ENCODE peak calls at places on chromosome 20, in ten cellular contexts. Q, W, X, C, V, D, K, A, B and I are unnamed samples.

GRCh38 chr20:56323656-56324055 is 35.1 kb upstream of the FAM210B start:
- DNase-seq in V (no peak), A (no peak), C (no peak), X (no peak), Q (no peak), D (no peak), K (no peak), W (no peak), B (no peak), I (no peak)

GRCh38 chr20:59933296-59933848 is at the start of gene SYCP2:
- DNase-seq in Q (peak; percentile 56), W (no peak), K (no peak), A (no peak), X (peak; percentile 64), C (peak; percentile 61), D (peak; percentile 47), B (peak; percentile 69), V (peak; percentile 40), I (no peak)

GRCh38 chr20:24747881-24748595 is 201.0 kb upstream of the CST7 start:
- DNase-seq in A (no peak), K (no peak), X (no peak), V (no peak), W (no peak), C (peak; percentile 17), D (no peak), Q (no peak), B (no peak), I (no peak)

GRCh38 chr20:21517566-21518277 is 3.9 kb upstream of the NKX2-2 start:
- DNase-seq in Q (no peak), V (no peak), W (no peak), A (no peak), B (no peak), D (no peak), C (no peak), K (no peak), X (no peak), I (no peak)

GRCh38 chr20:51826372-51826771 is 24.1 kb upstream of the SALL4 start:
- DNase-seq in X (no peak), K (no peak), Q (no peak), W (no peak), D (no peak), C (no peak), A (no peak), B (no peak), V (no peak), I (no peak)

GRCh38 chr20:24027229-24027628 is 38.6 kb upstream of the GGTLC1 start:
- DNase-seq in V (peak; percentile 30), W (peak; percentile 16), K (peak; percentile 68), X (no peak), B (peak; percentile 44), Q (no peak), D (peak; percentile 40), A (no peak), C (peak; percentile 40), I (peak; percentile 94)

GRCh38 chr20:57293998-57294397 is 27.6 kb upstream of the BMP7 start:
- DNase-seq in D (no peak), A (no peak), C (no peak), W (no peak), K (no peak), V (no peak), X (no peak), Q (no peak), B (no peak), I (no peak)

GRCh38 chr20:49697071-49697470 is 16.6 kb downstream of the B4GALT5 start:
- DNase-seq in X (peak; percentile 70), A (no peak), D (no peak), B (no peak), V (no peak), Q (no peak), K (no peak), C (peak; percentile 72), W (no peak), I (no peak)

GRCh38 chr20:57601737-57602136 is 18.5 kb downstream of the ZBP1 start:
- DNase-seq in V (no peak), Q (no peak), C (no peak), W (no peak), K (no peak), X (peak; percentile 15), A (no peak), D (no peak), B (no peak), I (no peak)

GRCh38 chr20:709421-709820 is 33.8 kb upstream of the SCRT2 start:
- DNase-seq in W (no peak), A (no peak), C (peak; percentile 56), B (no peak), X (no peak), V (no peak), Q (no peak), D (peak; percentile 59), K (no peak), I (no peak)

GRCh38 chr20:22579711-22580697 is 4.4 kb downstream of the FOXA2 start:
- DNase-seq in C (peak; percentile 53), W (no peak), X (no peak), V (no peak), Q (no peak), K (no peak), B (no peak), D (no peak), A (peak; percentile 24), I (no peak)

GRCh38 chr20:48623906-48624265 is 203.9 kb downstream of the PREX1 start:
- DNase-seq in B (no peak), D (no peak), X (peak; percentile 13), C (no peak), W (no peak), K (no peak), A (no peak), Q (no peak), V (no peak), I (no peak)

GRCh38 chr20:62937353-62938104 is 418 bp upstream of the GID8 start:
- DNase-seq in X (peak; percentile 98), W (peak; percentile 98), Q (peak; percentile 98), K (peak; percentile 93), A (peak; percentile 94), B (peak; percentile 97), V (peak; percentile 98), C (peak; percentile 97), D (peak; percentile 97), I (peak; percentile 99)
- TF ChIP-seq POLR2A in X (peak; percentile 35), W (peak; percentile 87), Q (peak; percentile 79), K (peak; percentile 73), A (peak; percentile 95), B (no peak), V (peak; percentile 49), C (no peak), D (peak; percentile 74), I (peak; percentile 33)

DNA sequence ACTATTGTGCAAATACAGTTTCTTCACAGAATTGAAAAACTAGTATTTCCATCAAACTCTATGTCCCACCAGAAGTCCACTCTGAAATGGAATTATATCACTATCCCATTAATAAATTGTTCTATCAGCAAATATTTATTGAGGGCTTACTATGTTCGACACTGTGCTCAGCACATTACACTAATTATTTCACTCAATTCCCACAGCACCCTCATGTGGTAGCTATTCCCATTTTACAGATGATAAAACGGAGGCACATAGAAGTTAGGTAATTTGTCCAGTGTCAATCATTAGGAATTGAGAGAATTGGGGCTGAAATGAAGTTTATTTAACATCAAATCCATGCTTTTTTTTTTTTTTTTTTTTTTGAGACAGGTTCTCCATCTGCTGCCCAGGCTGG is 52.5 kb downstream of the MKKS start:
- DNase-seq in K (no peak), D (no peak), B (no peak), C (no peak), A (peak; percentile 40), W (peak; percentile 10), X (no peak), Q (no peak), V (no peak), I (no peak)
- TF ChIP-seq CTCF in K (no peak), D (no peak), B (no peak), C (no peak), A (peak; percentile 72), W (no peak), X (no peak), Q (no peak), V (no peak), I (no peak)

GRCh38 chr20:45359069-45359405 is 3.9 kb upstream of the SYS1 start:
- DNase-seq in D (peak; percentile 84), W (no peak), A (no peak), C (peak; percentile 44), B (peak; percentile 41), Q (no peak), V (no peak), K (peak; percentile 73), X (no peak), I (no peak)

GRCh38 chr20:45358282-45359068 is 4.5 kb upstream of the SYS1 start:
- DNase-seq in B (peak; percentile 79), W (peak; percentile 60), K (peak; percentile 92), A (peak; percentile 64), V (peak; percentile 90), D (peak; percentile 93), Q (peak; percentile 72), C (peak; percentile 58), X (no peak), I (peak; percentile 98)

GRCh38 chr20:45361794-45362193 is 1.2 kb upstream of the SYS1 start:
- DNase-seq in C (no peak), V (no peak), D (peak; percentile 21), A (peak; percentile 66), K (no peak), Q (no peak), B (no peak), W (peak; percentile 45), X (no peak), I (no peak)

GRCh38 chr20:45362804-45363610 is at the start of gene SYS1:
- DNase-seq in Q (peak; percentile 99), V (peak; percentile 99), B (peak; percentile 98), K (peak; percentile 98), C (peak; percentile 98), A (peak; percentile 100), W (peak; percentile 99), D (peak; percentile 99), X (peak; percentile 99), I (peak; percentile 99)

GRCh38 chr20:45359406-45360148 is 3.4 kb upstream of the SYS1 start:
- DNase-seq in D (peak; percentile 47), V (peak; percentile 62), K (no peak), A (peak; percentile 82), C (peak; percentile 53), W (no peak), Q (no peak), X (no peak), B (no peak), I (no peak)
- TF ChIP-seq POLR2A in D (no peak), V (no peak), K (no peak), A (peak; percentile 58), C (no peak), W (no peak), Q (no peak), X (no peak), B (no peak), I (no peak)

DNA sequence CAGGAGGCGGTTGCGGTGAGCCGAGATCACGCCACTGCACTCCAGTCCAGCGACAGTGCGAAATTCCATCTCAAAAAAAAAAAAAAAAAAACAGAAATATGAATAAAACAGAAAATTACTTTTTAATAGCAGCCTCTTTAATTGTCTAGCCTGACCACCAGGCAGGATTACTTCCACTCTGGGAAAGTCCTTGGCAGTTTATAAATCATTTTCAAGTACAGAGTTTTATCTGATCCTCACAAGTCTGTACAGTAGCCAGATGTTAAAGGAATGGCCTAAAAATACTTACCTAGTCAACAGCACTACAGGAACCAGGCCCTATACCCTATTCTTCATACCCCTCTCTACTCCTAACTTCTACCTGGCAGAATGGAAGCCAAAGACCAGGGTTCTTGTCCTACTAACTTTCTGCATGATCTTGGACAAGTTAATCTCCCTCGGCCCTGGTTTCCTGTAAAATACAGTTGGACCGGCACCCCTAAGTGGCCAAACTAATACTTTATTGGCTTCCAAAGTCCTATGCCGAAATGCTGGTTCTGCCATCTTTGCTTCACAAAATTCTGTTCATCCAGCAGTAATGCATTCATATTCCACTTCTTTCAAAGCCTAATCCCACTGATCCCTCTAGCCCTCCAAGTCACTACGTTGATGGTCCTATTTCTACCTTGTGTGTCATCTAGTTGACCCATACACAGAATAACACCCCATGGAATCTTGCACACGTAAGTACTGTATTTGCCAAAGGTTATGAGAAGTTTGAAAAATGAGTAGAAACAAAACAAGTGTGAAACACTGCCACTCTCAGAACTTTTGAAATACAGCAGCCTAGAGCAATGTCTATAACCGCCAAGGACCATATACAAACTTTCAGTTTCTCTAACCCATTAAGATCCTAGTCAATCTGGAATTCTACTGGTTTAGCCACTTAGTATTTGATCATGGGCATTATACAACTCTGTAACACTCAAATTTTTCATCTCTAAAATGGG is 1.7 kb downstream of the EIF2S2 start:
- DNase-seq in Q (no peak), A (peak; percentile 39), V (no peak), C (no peak), W (peak; percentile 35), D (no peak), X (no peak), B (no peak), K (no peak), I (no peak)
- TF ChIP-seq CTCF in Q (no peak), A (peak; percentile 24), V (no peak), C (no peak), W (no peak), D (no peak), X (peak; percentile 6), B (no peak), K (no peak), I (no peak)